ENCODE peak calls at places on chromosome 14, in seven cellular contexts. One of them, this sample, is unnamed.
A peak's percentile ranks its signal among the peaks of the same experiment; 100 is the strongest.

GRCh38 chr14:55752580-55753365 is 172.8 kb downstream of the KTN1 start:
- DNase-seq in K562: no peak
- DNase-seq in H1: no peak
- DNase-seq in SK-N-SH: no peak
- DNase-seq in HepG2: no peak
- DNase-seq in GM12878: no peak
- DNase-seq in HCT116: no peak
- DNase-seq in this sample: peak; percentile 72

GRCh38 chr14:92225731-92226130 is 97.2 kb upstream of the SLC24A4 start:
- DNase-seq in H1: no peak
- DNase-seq in HCT116: no peak
- DNase-seq in GM12878: no peak
- DNase-seq in K562: no peak
- DNase-seq in SK-N-SH: no peak
- DNase-seq in HepG2: no peak
- DNase-seq in this sample: no peak

GRCh38 chr14:88682495-88683114 is 110.1 kb downstream of the EML5 start:
- DNase-seq in HCT116: no peak
- DNase-seq in H1: peak; percentile 9
- DNase-seq in GM12878: no peak
- DNase-seq in HepG2: no peak
- DNase-seq in SK-N-SH: peak; percentile 65
- DNase-seq in K562: peak; percentile 19
- DNase-seq in this sample: peak; percentile 2

GRCh38 chr14:19878029-19878642 is 3.2 kb downstream of the OR4K2 start:
- DNase-seq in HepG2: peak; percentile 30
- DNase-seq in GM12878: no peak
- DNase-seq in HCT116: peak; percentile 4
- DNase-seq in SK-N-SH: peak; percentile 19
- DNase-seq in K562: peak; percentile 43
- DNase-seq in H1: no peak
- DNase-seq in this sample: no peak

GRCh38 chr14:89284368-89285058 is 132.5 kb downstream of the FOXN3 start:
- DNase-seq in HCT116: no peak
- DNase-seq in K562: no peak
- DNase-seq in GM12878: no peak
- DNase-seq in H1: no peak
- DNase-seq in SK-N-SH: no peak
- DNase-seq in HepG2: no peak
- DNase-seq in this sample: no peak

GRCh38 chr14:99475179-99475578 is 5.5 kb downstream of the SETD3 start:
- DNase-seq in H1: no peak
- DNase-seq in HepG2: no peak
- DNase-seq in SK-N-SH: no peak
- DNase-seq in GM12878: no peak
- DNase-seq in K562: peak; percentile 63
- DNase-seq in HCT116: no peak
- DNase-seq in this sample: no peak

GRCh38 chr14:90698379-90698869 is 117.8 kb downstream of the TTC7B start:
- DNase-seq in K562: no peak
- DNase-seq in SK-N-SH: peak; percentile 46
- DNase-seq in HepG2: no peak
- DNase-seq in HCT116: no peak
- DNase-seq in H1: no peak
- DNase-seq in GM12878: no peak
- DNase-seq in this sample: no peak

GRCh38 chr14:65117795-65118746 is 15.8 kb upstream of the MAX start:
- DNase-seq in GM12878: no peak
- DNase-seq in HCT116: no peak
- DNase-seq in H1: no peak
- DNase-seq in SK-N-SH: no peak
- DNase-seq in K562: no peak
- DNase-seq in HepG2: no peak
- DNase-seq in this sample: no peak

GRCh38 chr14:39023939-39024871 is 78.8 kb downstream of the SEC23A start:
- DNase-seq in HepG2: peak; percentile 100
- DNase-seq in K562: no peak
- DNase-seq in GM12878: no peak
- DNase-seq in SK-N-SH: no peak
- DNase-seq in H1: no peak
- DNase-seq in HCT116: no peak
- DNase-seq in this sample: no peak

GRCh38 chr14:21749306-21749868 is 75.8 kb upstream of the OR4E1 start:
- DNase-seq in HCT116: no peak
- DNase-seq in K562: no peak
- DNase-seq in SK-N-SH: no peak
- DNase-seq in GM12878: no peak
- DNase-seq in HepG2: no peak
- DNase-seq in H1: no peak
- DNase-seq in this sample: no peak

GRCh38 chr14:58788655-58789054 is 150.9 kb downstream of the DACT1 start:
- DNase-seq in HepG2: no peak
- DNase-seq in H1: no peak
- DNase-seq in K562: no peak
- DNase-seq in GM12878: no peak
- DNase-seq in HCT116: no peak
- DNase-seq in SK-N-SH: no peak
- DNase-seq in this sample: no peak

GRCh38 chr14:90676859-90677258 is 139.4 kb downstream of the TTC7B start:
- DNase-seq in HepG2: no peak
- DNase-seq in SK-N-SH: no peak
- DNase-seq in K562: no peak
- DNase-seq in GM12878: no peak
- DNase-seq in H1: no peak
- DNase-seq in HCT116: no peak
- DNase-seq in this sample: no peak

GRCh38 chr14:105168496-105168978 is at the start of gene JAG2:
- DNase-seq in SK-N-SH: peak; percentile 84
- DNase-seq in H1: no peak
- DNase-seq in HepG2: no peak
- DNase-seq in HCT116: no peak
- DNase-seq in K562: peak; percentile 80
- DNase-seq in GM12878: no peak
- DNase-seq in this sample: no peak

GRCh38 chr14:53956427-53957201 is at the start of gene BMP4:
- DNase-seq in H1: peak; percentile 81
- DNase-seq in GM12878: no peak
- DNase-seq in HepG2: peak; percentile 82
- DNase-seq in HCT116: peak; percentile 82
- DNase-seq in K562: peak; percentile 26
- DNase-seq in SK-N-SH: peak; percentile 44
- DNase-seq in this sample: peak; percentile 66
- H3K9ac ChIP-seq in H1: no peak within 1 kb of the TSS
- H3K9ac ChIP-seq in GM12878: peak within 1 kb of the TSS; percentile 55
- H3K9ac ChIP-seq in HepG2: peak within 1 kb of the TSS; percentile 93
- H3K9ac ChIP-seq in HCT116: peak within 1 kb of the TSS; percentile 82
- H3K9ac ChIP-seq in K562: no peak within 1 kb of the TSS
- H3K9ac ChIP-seq in SK-N-SH: no peak within 1 kb of the TSS
- H3K9ac ChIP-seq in this sample: peak within 1 kb of the TSS; percentile 99

DNA sequence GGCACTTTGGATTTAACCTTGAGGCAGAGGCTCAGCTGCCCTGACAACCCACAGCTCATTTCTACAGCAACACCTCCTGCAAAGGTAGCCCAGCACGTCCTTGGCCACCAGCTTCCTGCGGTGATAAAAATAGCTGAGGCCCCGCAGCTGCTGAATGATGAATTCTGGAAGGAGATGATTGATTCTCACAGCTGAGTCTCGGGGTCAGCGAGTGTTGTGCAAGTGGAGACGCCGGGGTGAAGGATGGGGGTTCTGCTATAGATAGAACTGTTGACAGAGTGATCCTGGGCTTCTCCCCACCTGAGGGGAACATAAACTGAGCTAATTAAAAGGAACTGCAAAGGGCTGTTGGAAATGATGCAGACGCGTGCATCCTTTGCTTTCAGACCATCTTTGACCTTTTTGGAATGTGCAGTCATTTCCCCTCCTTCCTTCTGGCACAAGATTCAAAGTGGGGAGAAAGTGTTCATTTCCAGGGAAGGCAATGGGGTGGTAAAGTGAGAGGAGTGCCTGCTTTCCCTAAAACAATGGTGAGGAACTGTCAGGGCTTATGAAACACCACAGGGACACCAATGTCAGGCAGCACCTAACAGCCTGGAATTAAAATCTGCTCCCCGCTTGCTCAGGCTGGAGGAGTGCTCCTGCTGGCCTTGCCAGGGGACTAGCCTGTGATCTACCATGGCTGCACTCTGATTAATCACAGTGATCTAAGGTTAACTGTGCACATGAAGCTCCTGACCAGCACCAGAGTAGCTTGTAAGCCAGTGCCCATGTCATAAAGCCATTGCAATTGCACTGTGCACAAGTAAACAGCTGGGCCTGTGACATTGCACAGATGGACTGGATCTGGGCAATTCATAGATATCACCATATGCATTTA is 145.3 kb downstream of the SLC38A6 start:
- DNase-seq in H1: no peak
- DNase-seq in HepG2: no peak
- DNase-seq in K562: no peak
- DNase-seq in HCT116: no peak
- DNase-seq in GM12878: no peak
- DNase-seq in SK-N-SH: no peak
- DNase-seq in this sample: no peak
- TF ChIP-seq YY1 in H1: no peak
- TF ChIP-seq YY1 in HepG2: no peak
- TF ChIP-seq YY1 in K562: no peak
- TF ChIP-seq YY1 in HCT116: no peak
- TF ChIP-seq YY1 in GM12878: no peak
- TF ChIP-seq YY1 in SK-N-SH: no peak
- TF ChIP-seq YY1 in this sample: no peak

GRCh38 chr14:61561144-61561543 is 134.2 kb upstream of the HIF1A start:
- DNase-seq in H1: no peak
- DNase-seq in GM12878: no peak
- DNase-seq in SK-N-SH: peak; percentile 47
- DNase-seq in K562: no peak
- DNase-seq in HepG2: peak; percentile 42
- DNase-seq in HCT116: no peak
- DNase-seq in this sample: no peak

GRCh38 chr14:61558271-61558670 is 137.0 kb upstream of the HIF1A start:
- DNase-seq in H1: no peak
- DNase-seq in K562: no peak
- DNase-seq in HCT116: no peak
- DNase-seq in SK-N-SH: no peak
- DNase-seq in HepG2: no peak
- DNase-seq in GM12878: no peak
- DNase-seq in this sample: no peak

GRCh38 chr14:61557854-61558253 is 137.5 kb upstream of the HIF1A start:
- DNase-seq in K562: no peak
- DNase-seq in HepG2: no peak
- DNase-seq in GM12878: no peak
- DNase-seq in HCT116: no peak
- DNase-seq in SK-N-SH: no peak
- DNase-seq in H1: no peak
- DNase-seq in this sample: no peak

GRCh38 chr14:61560323-61560722 is 135.0 kb upstream of the HIF1A start:
- DNase-seq in SK-N-SH: no peak
- DNase-seq in HepG2: peak; percentile 65
- DNase-seq in H1: no peak
- DNase-seq in GM12878: no peak
- DNase-seq in K562: no peak
- DNase-seq in HCT116: no peak
- DNase-seq in this sample: no peak

DNA sequence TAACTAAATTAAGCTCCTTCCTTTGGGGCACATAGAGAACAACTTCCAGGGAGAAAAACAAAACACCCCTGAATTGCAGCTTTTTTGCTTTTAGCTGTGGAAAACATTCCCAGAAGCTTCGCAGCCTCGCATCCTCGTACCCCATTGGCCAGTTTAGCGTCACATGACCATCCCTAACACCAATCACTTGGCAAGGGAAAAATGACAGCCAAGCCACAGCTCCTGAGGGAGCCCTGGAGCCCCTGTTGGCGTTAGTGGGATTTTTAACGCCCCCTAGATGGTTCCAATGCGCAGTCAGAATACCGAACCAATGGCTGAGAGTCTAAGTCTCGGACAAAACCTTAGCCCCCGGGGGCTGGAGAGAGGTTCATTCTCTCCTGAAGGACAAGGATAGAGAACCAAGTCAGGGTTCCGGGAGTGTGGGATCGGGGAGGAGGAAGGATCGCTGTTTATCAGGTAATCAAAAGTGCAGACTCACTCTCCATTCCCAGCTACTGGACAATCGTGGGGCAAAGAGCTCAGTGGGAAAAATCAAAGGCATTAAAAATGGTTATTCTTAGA is 135.6 kb upstream of the HIF1A start:
- DNase-seq in H1: no peak
- DNase-seq in HepG2: peak; percentile 95
- DNase-seq in GM12878: no peak
- DNase-seq in K562: peak; percentile 73
- DNase-seq in SK-N-SH: peak; percentile 40
- DNase-seq in HCT116: peak; percentile 71
- DNase-seq in this sample: no peak
- H3K4me1 ChIP-seq in H1: peaks cover 9% of the 10 kb centered on the region
- H3K4me1 ChIP-seq in HepG2: peaks cover 95% of the 10 kb centered on the region
- H3K4me1 ChIP-seq in GM12878: peaks cover 8% of the 10 kb centered on the region
- H3K4me1 ChIP-seq in K562: peaks cover 49% of the 10 kb centered on the region
- H3K4me1 ChIP-seq in SK-N-SH: peaks cover 40% of the 10 kb centered on the region
- H3K4me1 ChIP-seq in HCT116: peaks cover 66% of the 10 kb centered on the region
- H3K4me1 ChIP-seq in this sample: peaks cover 11% of the 10 kb centered on the region

GRCh38 chr14:30297856-30298255 is 261.1 kb upstream of the G2E3 start:
- DNase-seq in K562: no peak
- DNase-seq in GM12878: no peak
- DNase-seq in H1: no peak
- DNase-seq in HCT116: no peak
- DNase-seq in HepG2: no peak
- DNase-seq in SK-N-SH: no peak
- DNase-seq in this sample: no peak

GRCh38 chr14:30295980-30296379 is 263.0 kb upstream of the G2E3 start:
- DNase-seq in HCT116: no peak
- DNase-seq in H1: no peak
- DNase-seq in K562: peak; percentile 30
- DNase-seq in SK-N-SH: no peak
- DNase-seq in HepG2: no peak
- DNase-seq in GM12878: no peak
- DNase-seq in this sample: no peak

GRCh38 chr14:30298266-30298795 is 260.6 kb upstream of the G2E3 start:
- DNase-seq in SK-N-SH: no peak
- DNase-seq in GM12878: no peak
- DNase-seq in H1: no peak
- DNase-seq in HepG2: no peak
- DNase-seq in HCT116: no peak
- DNase-seq in K562: no peak
- DNase-seq in this sample: no peak

GRCh38 chr14:30299915-30300314 is 259.0 kb upstream of the G2E3 start:
- DNase-seq in H1: no peak
- DNase-seq in HepG2: no peak
- DNase-seq in GM12878: no peak
- DNase-seq in K562: no peak
- DNase-seq in SK-N-SH: no peak
- DNase-seq in HCT116: no peak
- DNase-seq in this sample: no peak

DNA sequence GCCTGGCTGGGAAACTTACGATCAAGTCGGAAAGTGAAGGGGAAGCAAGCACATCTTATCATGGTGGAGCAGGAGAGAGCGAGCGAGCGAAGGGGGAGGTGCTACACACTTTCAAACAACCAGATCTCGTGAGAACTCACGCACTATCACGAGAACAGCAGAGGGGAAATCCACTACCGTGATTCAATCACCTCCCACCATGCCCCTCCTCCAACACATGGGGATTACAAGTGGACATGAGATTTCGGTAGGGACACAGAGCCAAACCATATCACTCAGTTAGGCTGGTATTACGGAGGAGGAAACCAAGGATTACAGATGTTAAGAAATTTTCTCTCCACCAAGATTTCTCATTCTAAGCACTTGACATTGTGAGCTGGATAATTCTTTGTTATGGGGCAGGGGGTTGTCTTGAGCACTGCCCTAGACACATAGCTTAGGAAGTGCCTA is 262.0 kb upstream of the G2E3 start:
- DNase-seq in GM12878: no peak
- DNase-seq in SK-N-SH: no peak
- DNase-seq in HCT116: no peak
- DNase-seq in HepG2: no peak
- DNase-seq in K562: peak; percentile 84
- DNase-seq in H1: no peak
- DNase-seq in this sample: no peak
- H3K9ac ChIP-seq in GM12878: no peak overlapping the region
- H3K9ac ChIP-seq in SK-N-SH: no peak overlapping the region
- H3K9ac ChIP-seq in HCT116: no peak overlapping the region
- H3K9ac ChIP-seq in HepG2: no peak overlapping the region
- H3K9ac ChIP-seq in K562: no peak overlapping the region
- H3K9ac ChIP-seq in H1: no peak overlapping the region
- H3K9ac ChIP-seq in this sample: no peak overlapping the region

This sample was measured in NT2/D1.